ENCODE peak calls at places on chromosomes 6 and 20, in eight cellular contexts. One of them, this sample, is unnamed. For H3K36me3 and H3K27me3, the result is how much of the 10 kb centered on the place peaks cover.

GRCh38 chr6:42820509-42821340 is 38.9 kb downstream of the BICRAL start:
- DNase-seq in esophagus muscularis mucosa: no peak
- DNase-seq in effector memory CD4-positive, alpha-beta T cell: no peak
- DNase-seq in cardiac muscle cell: no peak
- DNase-seq in CD8-positive, alpha-beta T cell: no peak
- DNase-seq in GM23248: peak
- DNase-seq in WERI-Rb-1: no peak
- DNase-seq in GM12878: no peak
- DNase-seq in this sample: no peak

GRCh38 chr20:23658336-23658735 is 20.6 kb upstream of the CST3 start:
- DNase-seq in esophagus muscularis mucosa: peak
- DNase-seq in effector memory CD4-positive, alpha-beta T cell: no peak
- DNase-seq in cardiac muscle cell: no peak
- DNase-seq in CD8-positive, alpha-beta T cell: no peak
- DNase-seq in GM23248: peak
- DNase-seq in WERI-Rb-1: no peak
- DNase-seq in GM12878: no peak
- DNase-seq in this sample: no peak

GRCh38 chr6:127083231-127084015 is 35.0 kb upstream of the RSPO3 start:
- DNase-seq in esophagus muscularis mucosa: no peak
- DNase-seq in effector memory CD4-positive, alpha-beta T cell: no peak
- DNase-seq in cardiac muscle cell: no peak
- DNase-seq in CD8-positive, alpha-beta T cell: no peak
- DNase-seq in GM23248: no peak
- DNase-seq in WERI-Rb-1: no peak
- DNase-seq in GM12878: no peak
- DNase-seq in this sample: peak

GRCh38 chr20:24389686-24390085 is 79.7 kb upstream of the SYNDIG1 start:
- DNase-seq in esophagus muscularis mucosa: peak
- DNase-seq in effector memory CD4-positive, alpha-beta T cell: no peak
- DNase-seq in cardiac muscle cell: no peak
- DNase-seq in CD8-positive, alpha-beta T cell: peak
- DNase-seq in GM23248: no peak
- DNase-seq in WERI-Rb-1: no peak
- DNase-seq in GM12878: no peak
- DNase-seq in this sample: no peak

GRCh38 chr20:257419-257818 is at the start of gene DEFB132:
- DNase-seq in esophagus muscularis mucosa: no peak
- DNase-seq in effector memory CD4-positive, alpha-beta T cell: no peak
- DNase-seq in cardiac muscle cell: no peak
- DNase-seq in CD8-positive, alpha-beta T cell: no peak
- DNase-seq in GM23248: no peak
- DNase-seq in WERI-Rb-1: no peak
- DNase-seq in GM12878: no peak
- DNase-seq in this sample: no peak

GRCh38 chr6:124800222-124800621 is 162.0 kb upstream of the RNF217 start:
- DNase-seq in esophagus muscularis mucosa: no peak
- DNase-seq in effector memory CD4-positive, alpha-beta T cell: no peak
- DNase-seq in cardiac muscle cell: no peak
- DNase-seq in CD8-positive, alpha-beta T cell: no peak
- DNase-seq in GM23248: no peak
- DNase-seq in WERI-Rb-1: no peak
- DNase-seq in GM12878: no peak
- DNase-seq in this sample: no peak

GRCh38 chr6:1335367-1336037 is 23.6 kb downstream of the FOXQ1 start:
- DNase-seq in esophagus muscularis mucosa: peak
- DNase-seq in effector memory CD4-positive, alpha-beta T cell: no peak
- DNase-seq in cardiac muscle cell: peak
- DNase-seq in CD8-positive, alpha-beta T cell: no peak
- DNase-seq in GM23248: peak
- DNase-seq in WERI-Rb-1: no peak
- DNase-seq in GM12878: no peak
- DNase-seq in this sample: peak

GRCh38 chr6:111423055-111423633 is 59.9 kb downstream of the REV3L start:
- DNase-seq in esophagus muscularis mucosa: no peak
- DNase-seq in effector memory CD4-positive, alpha-beta T cell: no peak
- DNase-seq in cardiac muscle cell: no peak
- DNase-seq in CD8-positive, alpha-beta T cell: no peak
- DNase-seq in GM23248: peak
- DNase-seq in WERI-Rb-1: no peak
- DNase-seq in GM12878: no peak
- DNase-seq in this sample: peak

GRCh38 chr6:32840604-32841246 is 2.2 kb upstream of the TAP2 start:
- DNase-seq in esophagus muscularis mucosa: peak
- DNase-seq in effector memory CD4-positive, alpha-beta T cell: no peak
- DNase-seq in cardiac muscle cell: no peak
- DNase-seq in CD8-positive, alpha-beta T cell: peak
- DNase-seq in GM23248: no peak
- DNase-seq in WERI-Rb-1: no peak
- DNase-seq in GM12878: no peak
- DNase-seq in this sample: no peak

GRCh38 chr20:54346269-54346668 is 129.1 kb upstream of the DOK5 start:
- DNase-seq in esophagus muscularis mucosa: no peak
- DNase-seq in effector memory CD4-positive, alpha-beta T cell: no peak
- DNase-seq in cardiac muscle cell: no peak
- DNase-seq in CD8-positive, alpha-beta T cell: no peak
- DNase-seq in GM23248: peak
- DNase-seq in WERI-Rb-1: no peak
- DNase-seq in GM12878: no peak
- DNase-seq in this sample: no peak

GRCh38 chr6:119683022-119683421 is 333.5 kb upstream of the MAN1A1 start:
- DNase-seq in esophagus muscularis mucosa: no peak
- DNase-seq in effector memory CD4-positive, alpha-beta T cell: no peak
- DNase-seq in cardiac muscle cell: no peak
- DNase-seq in CD8-positive, alpha-beta T cell: no peak
- DNase-seq in GM23248: no peak
- DNase-seq in WERI-Rb-1: no peak
- DNase-seq in GM12878: no peak
- DNase-seq in this sample: no peak

GRCh38 chr6:21918666-21919065 is 325.1 kb downstream of the SOX4 start:
- DNase-seq in esophagus muscularis mucosa: no peak
- DNase-seq in effector memory CD4-positive, alpha-beta T cell: no peak
- DNase-seq in cardiac muscle cell: no peak
- DNase-seq in CD8-positive, alpha-beta T cell: no peak
- DNase-seq in GM23248: no peak
- DNase-seq in WERI-Rb-1: no peak
- DNase-seq in GM12878: no peak
- DNase-seq in this sample: peak

GRCh38 chr6:37698264-37699137 is 818 bp upstream of the MDGA1 start:
- DNase-seq in esophagus muscularis mucosa: no peak
- DNase-seq in effector memory CD4-positive, alpha-beta T cell: peak
- DNase-seq in cardiac muscle cell: peak
- DNase-seq in CD8-positive, alpha-beta T cell: peak
- DNase-seq in GM23248: peak
- DNase-seq in WERI-Rb-1: peak
- DNase-seq in GM12878: no peak
- DNase-seq in this sample: peak

DNA sequence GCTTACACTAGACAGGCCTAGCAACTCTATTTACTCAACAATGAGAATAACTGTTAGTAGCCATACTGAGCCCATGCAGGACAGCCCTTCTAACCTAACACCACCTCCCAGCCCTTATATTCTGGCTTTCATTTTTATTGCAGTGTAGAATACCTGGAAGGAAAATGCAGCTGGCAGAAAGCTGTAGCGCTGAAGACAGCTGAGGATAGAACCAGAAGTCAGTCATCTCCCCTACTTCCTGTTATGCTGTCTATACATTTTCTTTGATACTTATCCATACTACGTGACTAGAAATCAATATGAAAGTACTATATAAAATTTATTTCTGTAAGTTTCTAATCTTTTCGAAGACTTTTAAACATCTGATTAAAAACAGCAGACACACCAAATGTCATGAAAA is 182.6 kb upstream of the SHLD1 start:
- DNase-seq in esophagus muscularis mucosa: no peak
- DNase-seq in effector memory CD4-positive, alpha-beta T cell: no peak
- DNase-seq in cardiac muscle cell: no peak
- DNase-seq in CD8-positive, alpha-beta T cell: no peak
- DNase-seq in GM23248: no peak
- DNase-seq in WERI-Rb-1: no peak
- DNase-seq in GM12878: no peak
- DNase-seq in this sample: no peak
- H3K36me3 ChIP-seq in esophagus muscularis mucosa: under half
- H3K36me3 ChIP-seq in effector memory CD4-positive, alpha-beta T cell: half or more
- H3K36me3 ChIP-seq in cardiac muscle cell: under half
- H3K36me3 ChIP-seq in CD8-positive, alpha-beta T cell: under half
- H3K36me3 ChIP-seq in GM23248: under half
- H3K36me3 ChIP-seq in WERI-Rb-1: under half
- H3K36me3 ChIP-seq in GM12878: under half
- H3K36me3 ChIP-seq in this sample: under half

GRCh38 chr20:63118303-63118670 is 97.6 kb downstream of the YTHDF1 start:
- DNase-seq in esophagus muscularis mucosa: no peak
- DNase-seq in effector memory CD4-positive, alpha-beta T cell: no peak
- DNase-seq in cardiac muscle cell: no peak
- DNase-seq in CD8-positive, alpha-beta T cell: no peak
- DNase-seq in GM23248: no peak
- DNase-seq in WERI-Rb-1: no peak
- DNase-seq in GM12878: no peak
- DNase-seq in this sample: no peak

GRCh38 chr20:63119451-63120285 is 96.3 kb downstream of the YTHDF1 start:
- DNase-seq in esophagus muscularis mucosa: no peak
- DNase-seq in effector memory CD4-positive, alpha-beta T cell: no peak
- DNase-seq in cardiac muscle cell: no peak
- DNase-seq in CD8-positive, alpha-beta T cell: no peak
- DNase-seq in GM23248: no peak
- DNase-seq in WERI-Rb-1: no peak
- DNase-seq in GM12878: no peak
- DNase-seq in this sample: no peak

GRCh38 chr20:63117661-63118302 is 98.1 kb downstream of the YTHDF1 start:
- DNase-seq in esophagus muscularis mucosa: no peak
- DNase-seq in effector memory CD4-positive, alpha-beta T cell: no peak
- DNase-seq in cardiac muscle cell: no peak
- DNase-seq in CD8-positive, alpha-beta T cell: no peak
- DNase-seq in GM23248: no peak
- DNase-seq in WERI-Rb-1: no peak
- DNase-seq in GM12878: no peak
- DNase-seq in this sample: no peak

GRCh38 chr20:63120286-63121090 is 95.4 kb downstream of the YTHDF1 start:
- DNase-seq in esophagus muscularis mucosa: no peak
- DNase-seq in effector memory CD4-positive, alpha-beta T cell: no peak
- DNase-seq in cardiac muscle cell: no peak
- DNase-seq in CD8-positive, alpha-beta T cell: no peak
- DNase-seq in GM23248: no peak
- DNase-seq in WERI-Rb-1: no peak
- DNase-seq in GM12878: no peak
- DNase-seq in this sample: no peak

GRCh38 chr20:63118786-63119450 is 97.0 kb downstream of the YTHDF1 start:
- DNase-seq in esophagus muscularis mucosa: no peak
- DNase-seq in effector memory CD4-positive, alpha-beta T cell: no peak
- DNase-seq in cardiac muscle cell: no peak
- DNase-seq in CD8-positive, alpha-beta T cell: no peak
- DNase-seq in GM23248: no peak
- DNase-seq in WERI-Rb-1: peak
- DNase-seq in GM12878: no peak
- DNase-seq in this sample: no peak
- H3K27me3 ChIP-seq in esophagus muscularis mucosa: half or more
- H3K27me3 ChIP-seq in effector memory CD4-positive, alpha-beta T cell: under half
- H3K27me3 ChIP-seq in cardiac muscle cell: under half
- H3K27me3 ChIP-seq in CD8-positive, alpha-beta T cell: under half
- H3K27me3 ChIP-seq in GM23248: under half
- H3K27me3 ChIP-seq in WERI-Rb-1: under half
- H3K27me3 ChIP-seq in GM12878: under half
- H3K27me3 ChIP-seq in this sample: under half

GRCh38 chr6:56689114-56689513 is 46.4 kb upstream of the DST start:
- DNase-seq in esophagus muscularis mucosa: no peak
- DNase-seq in effector memory CD4-positive, alpha-beta T cell: no peak
- DNase-seq in cardiac muscle cell: no peak
- DNase-seq in CD8-positive, alpha-beta T cell: no peak
- DNase-seq in GM23248: peak
- DNase-seq in WERI-Rb-1: no peak
- DNase-seq in GM12878: no peak
- DNase-seq in this sample: no peak

GRCh38 chr6:56690519-56691200 is 48.0 kb upstream of the DST start:
- DNase-seq in esophagus muscularis mucosa: no peak
- DNase-seq in effector memory CD4-positive, alpha-beta T cell: no peak
- DNase-seq in cardiac muscle cell: peak
- DNase-seq in CD8-positive, alpha-beta T cell: no peak
- DNase-seq in GM23248: peak
- DNase-seq in WERI-Rb-1: no peak
- DNase-seq in GM12878: no peak
- DNase-seq in this sample: peak

GRCh38 chr6:56688521-56688920 is 45.8 kb upstream of the DST start:
- DNase-seq in esophagus muscularis mucosa: no peak
- DNase-seq in effector memory CD4-positive, alpha-beta T cell: no peak
- DNase-seq in cardiac muscle cell: no peak
- DNase-seq in CD8-positive, alpha-beta T cell: no peak
- DNase-seq in GM23248: peak
- DNase-seq in WERI-Rb-1: no peak
- DNase-seq in GM12878: no peak
- DNase-seq in this sample: peak

GRCh38 chr6:56691201-56691595 is 48.5 kb upstream of the DST start:
- DNase-seq in esophagus muscularis mucosa: no peak
- DNase-seq in effector memory CD4-positive, alpha-beta T cell: no peak
- DNase-seq in cardiac muscle cell: no peak
- DNase-seq in CD8-positive, alpha-beta T cell: no peak
- DNase-seq in GM23248: peak
- DNase-seq in WERI-Rb-1: no peak
- DNase-seq in GM12878: no peak
- DNase-seq in this sample: no peak

DNA sequence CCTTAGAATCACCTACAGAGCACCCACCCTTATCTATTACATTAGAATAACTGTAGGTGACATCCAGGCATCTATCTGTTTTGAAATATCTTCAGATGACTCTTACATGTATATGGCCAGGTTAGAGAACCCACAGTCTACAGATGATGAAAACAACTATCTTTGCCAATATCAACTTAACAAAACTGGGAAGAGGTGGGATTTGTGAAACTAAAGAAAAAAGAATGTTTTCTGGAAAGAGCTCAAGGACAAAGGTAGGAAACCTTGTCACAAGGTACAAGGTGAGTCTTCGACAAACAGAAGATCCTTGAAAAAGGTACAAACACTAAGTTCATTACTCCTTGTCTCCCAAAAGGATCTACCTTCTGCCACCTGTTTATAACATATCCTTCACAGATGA is 47.0 kb upstream of the DST start:
- DNase-seq in esophagus muscularis mucosa: no peak
- DNase-seq in effector memory CD4-positive, alpha-beta T cell: no peak
- DNase-seq in cardiac muscle cell: no peak
- DNase-seq in CD8-positive, alpha-beta T cell: no peak
- DNase-seq in GM23248: no peak
- DNase-seq in WERI-Rb-1: no peak
- DNase-seq in GM12878: no peak
- DNase-seq in this sample: no peak
- H3K4me3 ChIP-seq in esophagus muscularis mucosa: peak
- H3K4me3 ChIP-seq in effector memory CD4-positive, alpha-beta T cell: no peak
- H3K4me3 ChIP-seq in cardiac muscle cell: no peak
- H3K4me3 ChIP-seq in CD8-positive, alpha-beta T cell: no peak
- H3K4me3 ChIP-seq in GM23248: peak
- H3K4me3 ChIP-seq in WERI-Rb-1: peak
- H3K4me3 ChIP-seq in GM12878: no peak
- H3K4me3 ChIP-seq in this sample: no peak

DNA sequence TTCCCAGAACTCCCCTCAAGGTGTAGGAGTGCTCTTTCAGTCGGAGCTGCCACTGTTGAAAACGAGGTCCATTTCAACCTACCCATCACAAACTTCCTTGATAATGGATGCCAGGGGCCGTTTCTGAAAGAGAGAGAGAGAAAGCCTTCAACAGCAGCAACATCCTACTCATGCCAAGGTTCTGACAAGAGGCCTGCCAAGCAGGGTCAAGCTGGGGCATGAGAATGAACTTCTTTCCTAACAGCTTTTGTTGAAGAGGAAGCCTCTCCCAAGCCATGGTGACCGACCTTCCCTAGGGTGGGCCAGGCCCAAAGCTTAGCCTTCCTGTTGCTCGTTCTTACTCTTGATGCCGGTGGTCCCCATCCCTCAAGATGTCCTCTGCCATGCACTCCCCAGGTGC is 12.4 kb downstream of the ELMO2 start:
- DNase-seq in esophagus muscularis mucosa: no peak
- DNase-seq in effector memory CD4-positive, alpha-beta T cell: no peak
- DNase-seq in cardiac muscle cell: no peak
- DNase-seq in CD8-positive, alpha-beta T cell: no peak
- DNase-seq in GM23248: no peak
- DNase-seq in WERI-Rb-1: no peak
- DNase-seq in GM12878: no peak
- DNase-seq in this sample: no peak
- H3K36me3 ChIP-seq in esophagus muscularis mucosa: half or more
- H3K36me3 ChIP-seq in effector memory CD4-positive, alpha-beta T cell: half or more
- H3K36me3 ChIP-seq in cardiac muscle cell: under half
- H3K36me3 ChIP-seq in CD8-positive, alpha-beta T cell: under half
- H3K36me3 ChIP-seq in GM23248: under half
- H3K36me3 ChIP-seq in WERI-Rb-1: half or more
- H3K36me3 ChIP-seq in GM12878: under half
- H3K36me3 ChIP-seq in this sample: under half

This sample was measured in bronchial epithelial cell.